ENCODE peak calls at places on chromosomes 6 and 20, in eight cellular contexts. F, X, N, G, J, I, D and U are unnamed samples. For H3K9me2, the result is how much of the 10 kb centered on the place peaks cover.

GRCh38 chr20:63101781-63102719 is 95.3 kb upstream of the BHLHE23 start:
- DNase-seq in F (no peak), X (peak), N (peak), G (peak), J (no peak), I (peak), D (peak), U (no peak)

GRCh38 chr20:48283470-48284110 is 498.3 kb upstream of the SULF2 start:
- DNase-seq in F (no peak), X (peak), N (peak), G (no peak), J (no peak), I (no peak), D (no peak), U (peak)

GRCh38 chr20:50625986-50626677 is 65.2 kb downstream of the RIPOR3 start:
- DNase-seq in F (peak), X (peak), N (peak), G (peak), J (peak), I (peak), D (no peak), U (peak)

GRCh38 chr6:97293198-97293696 is 10.2 kb upstream of the MMS22L start:
- DNase-seq in F (no peak), X (peak), N (no peak), G (no peak), J (no peak), I (no peak), D (no peak), U (no peak)

GRCh38 chr6:163956571-163957407 is 542.3 kb downstream of the QKI start:
- DNase-seq in F (peak), X (peak), N (peak), G (peak), J (peak), I (peak), D (peak), U (peak)

GRCh38 chr6:149082320-149082719 is 235.2 kb upstream of the TAB2 start:
- DNase-seq in F (peak), X (peak), N (peak), G (peak), J (peak), I (peak), D (peak), U (peak)

GRCh38 chr20:584375-585301 is 25.5 kb downstream of the TCF15 start:
- DNase-seq in F (peak), X (peak), N (no peak), G (peak), J (peak), I (no peak), D (peak), U (no peak)

GRCh38 chr20:45415822-45416637 is at the start of gene PIGT:
- DNase-seq in F (peak), X (peak), N (peak), G (peak), J (peak), I (peak), D (peak), U (peak)

GRCh38 chr6:75275067-75275466 is 9.5 kb downstream of the TMEM30A start:
- DNase-seq in F (no peak), X (peak), N (no peak), G (no peak), J (no peak), I (no peak), D (no peak), U (no peak)

GRCh38 chr20:14729390-14729789 is 392.0 kb upstream of the FLRT3 start:
- DNase-seq in F (no peak), X (no peak), N (no peak), G (no peak), J (no peak), I (no peak), D (no peak), U (no peak)

GRCh38 chr6:119495230-119495683 is 145.7 kb upstream of the MAN1A1 start:
- DNase-seq in F (no peak), X (no peak), N (no peak), G (no peak), J (no peak), I (peak), D (no peak), U (no peak)

GRCh38 chr6:150607044-150607650 is 7.5 kb downstream of the PLEKHG1 start:
- DNase-seq in F (no peak), X (no peak), N (no peak), G (no peak), J (no peak), I (no peak), D (no peak), U (no peak)

GRCh38 chr20:37904008-37904675 is 1.2 kb downstream of the VSTM2L start:
- DNase-seq in F (no peak), X (no peak), N (no peak), G (no peak), J (no peak), I (no peak), D (no peak), U (no peak)

GRCh38 chr6:41780623-41781301 is at the start of gene PRICKLE4:
- DNase-seq in F (no peak), X (peak), N (peak), G (peak), J (no peak), I (peak), D (no peak), U (peak)

GRCh38 chr6:70398783-70399730 is 14.3 kb upstream of the FAM135A start:
- DNase-seq in F (peak), X (peak), N (peak), G (no peak), J (no peak), I (no peak), D (no peak), U (peak)

GRCh38 chr6:126625019-126625418 is 285.1 kb downstream of the CENPW start:
- DNase-seq in F (no peak), X (peak), N (peak), G (peak), J (no peak), I (no peak), D (no peak), U (no peak)

GRCh38 chr6:43733471-43734293 is 36.3 kb upstream of the VEGFA start:
- DNase-seq in F (no peak), X (no peak), N (no peak), G (no peak), J (peak), I (no peak), D (peak), U (no peak)

GRCh38 chr6:33592595-33593413 is 12.7 kb upstream of the BAK1 start:
- DNase-seq in F (no peak), X (no peak), N (peak), G (peak), J (peak), I (no peak), D (no peak), U (peak)

GRCh38 chr6:24925661-24926060 is 10.1 kb downstream of the RIPOR2 start:
- DNase-seq in F (no peak), X (no peak), N (no peak), G (no peak), J (no peak), I (no peak), D (no peak), U (no peak)

GRCh38 chr6:30447237-30447636 is 42.1 kb upstream of the HLA-E start:
- DNase-seq in F (peak), X (peak), N (peak), G (peak), J (no peak), I (no peak), D (no peak), U (no peak)

DNA sequence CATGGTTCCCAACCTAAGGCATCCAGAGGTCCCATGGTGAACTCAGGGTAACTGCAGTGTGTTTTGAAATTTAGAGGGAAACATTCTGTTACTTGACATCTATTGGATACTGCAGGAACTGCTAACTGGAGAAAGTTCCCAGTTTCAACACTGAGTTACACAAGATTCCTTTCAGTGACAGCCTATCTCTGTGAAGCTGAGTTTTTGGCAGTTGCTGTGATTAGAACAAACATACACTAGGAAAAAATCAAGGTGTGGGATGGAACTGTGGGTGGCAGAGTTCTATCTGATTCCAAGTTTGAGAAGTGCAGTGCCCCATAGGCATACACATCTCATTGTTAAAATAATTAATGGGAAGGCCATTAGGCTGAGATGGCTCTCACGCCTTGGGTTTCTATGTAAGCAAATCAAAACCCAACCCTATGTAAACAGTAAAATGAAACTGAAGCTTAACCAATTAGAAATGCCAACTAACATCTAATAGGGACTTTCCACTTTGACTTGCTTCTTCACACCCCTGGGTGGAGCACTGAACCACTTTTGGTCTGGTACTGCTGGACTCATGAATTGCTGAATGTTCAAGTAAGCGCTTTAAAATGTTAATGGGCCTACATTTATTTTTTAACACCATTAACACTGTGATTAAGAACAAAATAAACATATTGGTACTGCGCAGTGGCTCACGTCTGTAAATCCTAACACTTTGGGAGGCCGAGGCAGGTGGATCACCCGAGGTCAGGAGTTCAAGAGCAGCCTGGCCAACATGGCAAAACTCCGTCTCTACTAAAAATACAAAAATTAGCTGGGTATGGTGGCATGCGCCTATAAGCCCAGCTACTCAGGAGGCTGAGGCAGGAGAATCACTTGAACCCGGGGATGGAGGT is 55.2 kb upstream of the TBC1D7 start:
- DNase-seq in F (no peak), X (peak), N (no peak), G (no peak), J (no peak), I (no peak), D (peak), U (peak)
- TF ChIP-seq CTCF in F (no peak), X (peak), N (peak), G (peak), J (peak), I (no peak), D (peak), U (no peak)

GRCh38 chr6:108555399-108556052 is 5.2 kb upstream of the FOXO3 start:
- DNase-seq in F (no peak), X (no peak), N (no peak), G (no peak), J (no peak), I (no peak), D (no peak), U (no peak)
- H3K9me2 ChIP-seq in F (under half), X (under half), N (under half), G (under half), J (under half), I (under half), D (under half), U (under half)

GRCh38 chr20:52190437-52191131 is 995 bp downstream of the ZFP64 start:
- DNase-seq in F (peak), X (peak), N (peak), G (peak), J (peak), I (peak), D (peak), U (peak)

GRCh38 chr20:52191132-52191435 is 495 bp downstream of the ZFP64 start:
- DNase-seq in F (no peak), X (peak), N (no peak), G (peak), J (no peak), I (no peak), D (no peak), U (no peak)

GRCh38 chr20:52192296-52193007 is 873 bp upstream of the ZFP64 start:
- DNase-seq in F (peak), X (peak), N (no peak), G (no peak), J (peak), I (peak), D (peak), U (no peak)

GRCh38 chr20:52193133-52193532 is 1.6 kb upstream of the ZFP64 start:
- DNase-seq in F (no peak), X (no peak), N (no peak), G (no peak), J (no peak), I (no peak), D (no peak), U (no peak)

GRCh38 chr20:52191436-52192295 is at the start of gene ZFP64:
- DNase-seq in F (peak), X (peak), N (peak), G (peak), J (peak), I (peak), D (peak), U (peak)
- TF ChIP-seq CTCF in F (peak), X (peak), N (peak), G (peak), J (peak), I (peak), D (peak), U (peak)

DNA sequence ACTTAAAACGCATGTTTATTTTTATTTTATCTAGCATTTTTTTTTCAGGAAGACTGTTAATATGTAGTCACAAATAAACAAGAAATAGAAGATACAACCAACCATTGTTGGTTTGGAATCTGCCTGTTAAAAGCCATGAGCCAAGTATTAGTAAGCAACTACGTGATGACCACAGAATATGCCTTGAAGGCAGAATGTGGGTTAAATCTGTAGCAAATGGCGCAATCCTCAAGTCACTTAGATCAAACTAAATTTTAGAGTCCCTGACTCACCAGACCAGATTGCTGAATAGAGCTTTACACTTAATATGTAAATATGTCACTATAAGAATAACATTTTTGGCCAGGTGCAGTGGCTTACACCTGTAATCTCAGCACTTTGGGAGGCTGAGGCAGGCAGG is 800.1 kb upstream of the CITED2 start:
- DNase-seq in F (peak), X (peak), N (no peak), G (no peak), J (no peak), I (no peak), D (no peak), U (peak)
- H3K9me2 ChIP-seq in F (under half), X (under half), N (under half), G (under half), J (under half), I (under half), D (under half), U (under half)

GRCh38 chr6:93423542-93423941 is 4.2 kb upstream of the EPHA7 start:
- DNase-seq in F (peak), X (peak), N (peak), G (peak), J (peak), I (peak), D (peak), U (peak)
- TF ChIP-seq CTCF in F (peak), X (peak), N (peak), G (peak), J (peak), I (peak), D (peak), U (no peak)

DNA sequence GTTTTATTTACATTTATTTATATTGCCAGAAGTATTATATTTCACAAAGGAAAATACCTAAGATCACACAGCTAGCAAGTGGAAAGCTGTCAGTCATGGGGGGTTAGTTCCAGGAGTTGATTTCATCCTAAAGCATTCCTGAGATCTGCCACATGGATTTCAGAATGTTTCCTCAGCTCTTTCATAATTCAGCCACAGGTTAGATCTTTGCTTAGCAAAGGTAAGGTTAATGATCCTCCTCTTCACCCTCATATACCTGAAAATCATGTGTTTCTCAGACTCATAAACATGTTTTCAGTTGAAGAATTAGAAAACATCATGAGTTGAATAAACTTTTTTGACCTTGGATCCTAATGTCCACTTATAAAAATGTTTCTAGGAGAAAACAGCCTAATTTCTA is 215.4 kb downstream of the ARHGAP18 start:
- DNase-seq in F (no peak), X (no peak), N (no peak), G (no peak), J (no peak), I (no peak), D (no peak), U (no peak)
- H3K9me2 ChIP-seq in F (under half), X (under half), N (under half), G (under half), J (under half), I (under half), D (under half), U (under half)

DNA sequence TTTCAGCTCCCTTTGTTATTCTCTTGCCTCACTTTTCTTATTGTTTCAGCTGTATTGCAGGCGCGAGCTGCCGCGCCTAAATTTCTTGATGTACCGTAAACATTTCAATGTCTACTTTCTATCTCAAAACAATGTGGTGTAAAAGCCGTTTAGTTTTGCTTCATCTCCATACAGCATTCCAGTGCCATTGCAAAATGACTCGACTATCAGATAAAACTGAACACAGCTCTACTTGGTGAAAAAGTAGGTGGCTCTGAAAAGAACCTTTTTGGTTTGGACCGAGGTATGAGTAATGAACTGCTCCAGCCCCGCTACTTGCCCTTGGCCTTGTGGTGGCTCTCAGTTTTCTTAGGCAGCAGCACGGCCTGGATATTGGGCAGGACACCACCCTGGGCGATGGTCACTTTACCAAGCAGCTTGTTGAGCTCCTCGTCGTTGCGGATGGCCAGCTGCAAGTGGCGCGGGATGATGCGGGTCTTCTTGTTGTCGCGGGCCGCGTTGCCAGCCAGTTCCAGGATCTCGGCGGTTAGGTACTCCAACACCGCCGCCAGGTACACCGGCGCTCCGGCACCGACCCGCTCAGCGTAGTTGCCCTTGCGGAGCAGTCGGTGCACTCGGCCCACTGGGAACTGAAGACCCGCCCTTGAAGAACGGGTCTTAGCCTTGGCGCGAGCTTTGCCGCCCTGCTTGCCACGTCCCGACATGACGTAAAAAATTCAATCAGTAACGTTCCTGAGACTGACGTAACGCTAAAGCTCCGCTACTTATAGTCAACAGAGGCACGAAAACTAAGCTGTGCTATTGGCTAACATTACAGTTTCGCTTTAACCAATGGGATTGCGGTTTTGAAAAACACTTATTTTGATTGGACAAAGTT is 74.3 kb downstream of the OR2B2 start:
- DNase-seq in F (peak), X (peak), N (peak), G (peak), J (peak), I (peak), D (peak), U (peak)
- TF ChIP-seq CTCF in F (no peak), X (no peak), N (no peak), G (no peak), J (no peak), I (no peak), D (no peak), U (no peak)

GRCh38 chr6:35042451-35042850 is 98.7 kb downstream of the TCP11 start:
- DNase-seq in F (no peak), X (no peak), N (no peak), G (no peak), J (no peak), I (no peak), D (no peak), U (no peak)

GRCh38 chr6:35042041-35042440 is 99.1 kb downstream of the TCP11 start:
- DNase-seq in F (no peak), X (no peak), N (no peak), G (no peak), J (no peak), I (no peak), D (no peak), U (no peak)

GRCh38 chr6:35044145-35044745 is 96.9 kb downstream of the TCP11 start:
- DNase-seq in F (no peak), X (peak), N (no peak), G (peak), J (no peak), I (no peak), D (no peak), U (no peak)

GRCh38 chr6:35044771-35045275 is 96.3 kb downstream of the TCP11 start:
- DNase-seq in F (no peak), X (peak), N (no peak), G (no peak), J (no peak), I (peak), D (no peak), U (no peak)

GRCh38 chr6:35043381-35043780 is 97.8 kb downstream of the TCP11 start:
- DNase-seq in F (no peak), X (no peak), N (no peak), G (no peak), J (no peak), I (no peak), D (no peak), U (no peak)
- H3K9me2 ChIP-seq in F (under half), X (under half), N (under half), G (under half), J (under half), I (under half), D (under half), U (under half)

GRCh38 chr6:138227316-138227781 is 9.1 kb upstream of the PBOV1 start:
- DNase-seq in F (no peak), X (peak), N (peak), G (no peak), J (no peak), I (no peak), D (no peak), U (no peak)
- TF ChIP-seq CTCF in F (no peak), X (no peak), N (no peak), G (no peak), J (no peak), I (no peak), D (no peak), U (no peak)